ENCODE peak calls at places on chromosomes 2 and 18, in six cellular contexts. A, S, R, Q, U and E are unnamed samples.

GRCh38 chr2:166614027-166614426 is 120.0 kb upstream of the SCN7A start:
- DNase-seq in A (no peak), Q (no peak), U (no peak), S (no peak), R (no peak), E (no peak)

GRCh38 chr2:120783371-120783791 is 47.7 kb downstream of the GLI2 start:
- DNase-seq in Q (no peak), A (no peak), R (no peak), S (no peak), U (no peak), E (peak; percentile 69)

GRCh38 chr2:232137346-232137745 is 175.8 kb downstream of the DIS3L2 start:
- DNase-seq in Q (no peak), A (no peak), R (no peak), S (no peak), U (no peak), E (peak; percentile 80)

GRCh38 chr2:155250800-155251199 is 552.3 kb downstream of the KCNJ3 start:
- DNase-seq in S (no peak), A (no peak), R (peak; percentile 9), U (no peak), Q (peak; percentile 5), E (no peak)

GRCh38 chr2:69576895-69577294 is 66.6 kb downstream of the AAK1 start:
- DNase-seq in U (no peak), R (no peak), S (no peak), Q (no peak), A (no peak), E (no peak)

GRCh38 chr2:178514664-178515063 is 34.4 kb downstream of the PLEKHA3 start:
- DNase-seq in U (no peak), R (no peak), S (no peak), Q (no peak), A (no peak), E (peak; percentile 80)

GRCh38 chr2:226440119-226440917 is 359.3 kb downstream of the IRS1 start:
- DNase-seq in Q (no peak), R (peak; percentile 60), S (no peak), A (no peak), U (no peak), E (peak; percentile 66)

GRCh38 chr2:70046534-70046933 is 40.7 kb upstream of the PCBP1 start:
- DNase-seq in R (no peak), U (no peak), S (no peak), A (no peak), Q (no peak), E (no peak)

GRCh38 chr18:41371718-41372117 is 583.3 kb upstream of the PIK3C3 start:
- DNase-seq in U (no peak), Q (peak; percentile 15), S (no peak), A (no peak), R (no peak), E (peak; percentile 27)

GRCh38 chr2:152504618-152505017 is 169.6 kb downstream of the FMNL2 start:
- DNase-seq in S (no peak), R (no peak), U (no peak), Q (no peak), A (no peak), E (peak; percentile 76)

GRCh38 chr2:118224144-118224887 is 136.0 kb downstream of the INSIG2 start:
- DNase-seq in Q (peak; percentile 50), A (no peak), S (no peak), U (peak; percentile 72), R (no peak), E (no peak)

GRCh38 chr2:44927979-44928659 is 13.4 kb upstream of the SIX3 start:
- DNase-seq in U (peak; percentile 68), Q (no peak), S (no peak), R (no peak), A (no peak), E (no peak)

GRCh38 chr2:235324324-235324723 is 169.5 kb upstream of the AGAP1 start:
- DNase-seq in A (no peak), U (no peak), S (no peak), R (no peak), Q (no peak), E (peak; percentile 23)

GRCh38 chr2:1741851-1742250 is 2.5 kb downstream of the PXDN start:
- DNase-seq in A (no peak), S (no peak), R (no peak), U (peak; percentile 43), Q (no peak), E (no peak)

GRCh38 chr18:5746844-5747243 is 148.5 kb downstream of the TMEM200C start:
- DNase-seq in S (peak; percentile 3), R (peak; percentile 86), A (no peak), Q (no peak), U (no peak), E (no peak)

GRCh38 chr18:28365406-28365805 is 188.5 kb upstream of the CDH2 start:
- DNase-seq in R (no peak), Q (no peak), U (no peak), A (no peak), S (no peak), E (peak; percentile 1)

GRCh38 chr2:140589696-140590095 is 1541.1 kb downstream of the LRP1B start:
- DNase-seq in Q (no peak), U (no peak), S (no peak), A (no peak), R (no peak), E (no peak)

GRCh38 chr2:46273919-46274318 is 23.3 kb upstream of the EPAS1 start:
- DNase-seq in A (no peak), U (no peak), S (no peak), R (no peak), Q (no peak), E (no peak)

GRCh38 chr2:110732422-110733413 is at the start of gene ACOXL:
- DNase-seq in S (peak; percentile 45), R (no peak), U (peak; percentile 89), A (no peak), Q (peak; percentile 51), E (no peak)

GRCh38 chr2:159030674-159031380 is 62.4 kb downstream of the TANC1 start:
- DNase-seq in Q (peak; percentile 59), R (peak; percentile 10), S (peak; percentile 75), U (no peak), A (no peak), E (peak; percentile 83)

GRCh38 chr2:12416600-12416999 is 300.1 kb upstream of the TRIB2 start:
- DNase-seq in U (no peak), R (peak; percentile 11), Q (no peak), A (no peak), S (peak; percentile 78), E (peak; percentile 48)

GRCh38 chr2:187360286-187360685 is 87.8 kb downstream of the CALCRL start:
- DNase-seq in Q (no peak), A (no peak), S (no peak), R (no peak), U (no peak), E (no peak)

GRCh38 chr18:32271649-32272324 is 81.9 kb downstream of the MEP1B start:
- DNase-seq in R (peak; percentile 36), Q (peak; percentile 62), S (peak; percentile 34), A (no peak), U (no peak), E (peak; percentile 55)

GRCh38 chr2:28431741-28432140 is 39.1 kb downstream of the FOSL2 start:
- DNase-seq in R (no peak), S (no peak), U (no peak), A (no peak), Q (no peak), E (no peak)

GRCh38 chr2:28429636-28430376 is 37.1 kb downstream of the FOSL2 start:
- DNase-seq in R (no peak), S (no peak), U (no peak), A (no peak), Q (no peak), E (no peak)

GRCh38 chr2:28432362-28432761 is 39.7 kb downstream of the FOSL2 start:
- DNase-seq in U (no peak), R (no peak), S (no peak), A (no peak), Q (no peak), E (no peak)

GRCh38 chr2:28430377-28430765 is 37.7 kb downstream of the FOSL2 start:
- DNase-seq in Q (no peak), A (no peak), S (no peak), U (no peak), R (no peak), E (no peak)

DNA sequence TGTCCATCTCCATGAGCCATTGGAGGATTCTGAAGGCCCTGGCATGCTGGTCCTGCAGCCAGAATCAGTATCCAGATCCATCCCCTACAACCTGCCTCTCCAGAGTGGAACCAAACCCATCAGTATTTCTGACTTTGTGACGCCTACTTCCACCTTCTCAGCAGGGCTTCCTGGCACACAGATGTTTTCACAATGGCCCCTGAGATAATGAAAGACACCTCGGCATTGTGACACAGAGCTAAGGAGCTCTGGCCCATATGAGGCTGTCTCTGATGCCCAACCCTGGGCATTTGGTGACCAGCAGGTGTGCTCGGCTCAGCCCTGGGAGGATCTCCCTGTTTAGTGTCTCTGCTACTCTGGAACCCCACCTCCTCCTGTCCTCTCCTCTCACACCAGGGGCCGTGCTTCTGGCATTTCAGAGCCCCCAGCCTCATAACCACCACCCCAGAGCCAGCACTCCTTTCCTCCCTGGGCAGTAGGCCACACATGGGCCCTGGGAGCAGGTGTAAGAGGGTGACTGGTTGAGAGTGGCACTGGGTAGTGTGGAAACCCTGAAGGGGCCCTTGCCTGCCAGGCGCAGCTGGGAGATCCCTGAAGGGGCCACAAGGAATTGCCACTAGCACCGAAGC is 38.2 kb downstream of the FOSL2 start:
- DNase-seq in Q (no peak), S (no peak), U (no peak), A (no peak), R (no peak), E (no peak)
- H2AFZ ChIP-seq in Q (no peak overlapping the region), S (no peak overlapping the region), U (no peak overlapping the region), A (no peak overlapping the region), R (no peak overlapping the region), E (no peak overlapping the region)

GRCh38 chr2:68411397-68412126 is 46.5 kb downstream of the PLEK start:
- DNase-seq in U (no peak), R (no peak), Q (no peak), A (peak; percentile 84), S (peak; percentile 28), E (no peak)
- TF ChIP-seq RFX5 in U (no peak), R (no peak), Q (no peak), A (no peak), S (no peak), E (no peak)

GRCh38 chr18:73662440-73662839 is 485.2 kb downstream of the FBXO15 start:
- DNase-seq in S (no peak), A (no peak), U (no peak), Q (no peak), R (no peak), E (no peak)
- H2AFZ ChIP-seq in S (no peak overlapping the region), A (no peak overlapping the region), U (no peak overlapping the region), Q (peak overlapping the region; percentile 58), R (no peak overlapping the region), E (no peak overlapping the region)

GRCh38 chr2:188440849-188441248 is 149.2 kb downstream of the GULP1 start:
- DNase-seq in R (no peak), U (no peak), A (no peak), S (no peak), Q (no peak), E (no peak)

GRCh38 chr2:188444106-188444835 is 152.6 kb downstream of the GULP1 start:
- DNase-seq in A (no peak), R (no peak), Q (no peak), U (no peak), S (no peak), E (peak; percentile 30)

GRCh38 chr2:188439986-188440385 is 148.3 kb downstream of the GULP1 start:
- DNase-seq in S (no peak), Q (peak; percentile 38), A (no peak), R (no peak), U (no peak), E (no peak)

GRCh38 chr2:188441288-188441947 is 149.7 kb downstream of the GULP1 start:
- DNase-seq in S (no peak), A (no peak), U (no peak), Q (no peak), R (no peak), E (no peak)

GRCh38 chr2:188443207-188443606 is 151.5 kb downstream of the GULP1 start:
- DNase-seq in R (no peak), A (no peak), Q (no peak), U (no peak), S (no peak), E (no peak)
- TF ChIP-seq RFX5 in R (no peak), A (no peak), Q (no peak), U (no peak), S (no peak), E (no peak)